ENCODE peak calls at places on chromosome 17, in seven cellular contexts. O is WERI-Rb-1, G is GM23248, Q is A549, I is left lung, X is psoas muscle, Y is ovary. J is an unnamed sample.

GRCh38 chr17:48143629-48144028 is 36.1 kb downstream of the SNX11 start:
- DNase-seq in Q (no peak), G (no peak), Y (no peak), X (no peak), O (peak), I (no peak), J (no peak)

GRCh38 chr17:67718325-67718941 is 697 bp downstream of the NOL11 start:
- DNase-seq in O (peak), G (peak), X (no peak), I (no peak), Y (no peak), Q (peak), J (no peak)

GRCh38 chr17:60941028-60941427 is 263.4 kb downstream of the BCAS3 start:
- DNase-seq in O (no peak), Q (no peak), Y (peak), G (peak), I (no peak), X (peak), J (no peak)

GRCh38 chr17:79019631-79020584 is 4.1 kb upstream of the C1QTNF1 start:
- DNase-seq in Y (peak), Q (peak), O (peak), X (peak), G (peak), I (no peak), J (no peak)

GRCh38 chr17:48626470-48627241 is 498 bp upstream of the HOXB9 start:
- DNase-seq in O (no peak), Y (no peak), I (no peak), X (no peak), Q (peak), G (peak), J (no peak)

GRCh38 chr17:41116292-41116691 is 1.9 kb downstream of the KRTAP4-11 start:
- DNase-seq in Q (no peak), G (no peak), I (no peak), O (no peak), X (no peak), Y (no peak), J (no peak)

GRCh38 chr17:80441133-80441578 is 26.2 kb downstream of the ENDOV start:
- DNase-seq in Y (no peak), G (peak), Q (no peak), I (no peak), O (no peak), X (no peak), J (no peak)

GRCh38 chr17:68704897-68705296 is 103.7 kb upstream of the FAM20A start:
- DNase-seq in I (no peak), O (no peak), X (peak), Y (no peak), G (peak), Q (no peak), J (no peak)

GRCh38 chr17:67290994-67291362 is 46.0 kb upstream of the HELZ start:
- DNase-seq in X (no peak), O (no peak), Y (peak), G (no peak), Q (no peak), I (no peak), J (no peak)

GRCh38 chr17:42279776-42280630 is 3.8 kb upstream of the STAT5B start:
- DNase-seq in G (no peak), Q (no peak), Y (peak), X (no peak), O (no peak), I (no peak), J (no peak)

GRCh38 chr17:43171761-43172487 is 910 bp downstream of the NBR1 start:
- DNase-seq in I (no peak), X (no peak), G (peak), O (peak), Y (peak), Q (peak), J (peak)

GRCh38 chr17:13024526-13025263 is 6.9 kb upstream of the ELAC2 start:
- DNase-seq in Q (peak), I (peak), X (peak), G (peak), O (peak), Y (peak), J (peak)

GRCh38 chr17:350706-351435 is 1.7 kb downstream of the RPH3AL start:
- DNase-seq in Y (peak), I (no peak), O (no peak), Q (peak), G (peak), X (peak), J (peak)

GRCh38 chr17:77924757-77925336 is 33.7 kb upstream of the TNRC6C start:
- DNase-seq in O (no peak), Q (no peak), X (peak), Y (peak), G (peak), I (no peak), J (no peak)

GRCh38 chr17:74514632-74515035 is 16.6 kb downstream of the CD300LB start:
- DNase-seq in O (no peak), I (no peak), X (no peak), Q (no peak), G (peak), Y (no peak), J (no peak)

GRCh38 chr17:34979650-34980352 is 511 bp upstream of the LIG3 start:
- DNase-seq in G (peak), Q (no peak), I (no peak), Y (no peak), O (no peak), X (no peak), J (no peak)

GRCh38 chr17:18990331-18990730 is 14.2 kb downstream of the FAM83G start:
- DNase-seq in O (peak), Y (no peak), Q (no peak), G (no peak), I (peak), X (no peak), J (no peak)

GRCh38 chr17:43570518-43570928 is 24.4 kb upstream of the ETV4 start:
- DNase-seq in Q (peak), Y (no peak), O (no peak), X (no peak), I (no peak), G (peak), J (peak)

GRCh38 chr17:1260762-1261161 is 9.5 kb upstream of the BHLHA9 start:
- DNase-seq in X (no peak), O (no peak), G (no peak), Q (no peak), I (no peak), Y (no peak), J (no peak)

GRCh38 chr17:518047-518735 is 165.6 kb upstream of the RPH3AL start:
- DNase-seq in I (no peak), Q (no peak), O (no peak), G (no peak), Y (no peak), X (no peak), J (no peak)

GRCh38 chr17:41740506-41740905 is 6.1 kb upstream of the HAP1 start:
- DNase-seq in O (no peak), I (no peak), X (no peak), Y (no peak), Q (no peak), G (no peak), J (no peak)

GRCh38 chr17:6641374-6641818 is 536 bp downstream of the TXNDC17 start:
- DNase-seq in I (no peak), G (peak), O (no peak), Y (no peak), Q (no peak), X (no peak), J (no peak)

GRCh38 chr17:79504181-79504605 is 106.7 kb downstream of the RBFOX3 start:
- DNase-seq in G (no peak), I (no peak), Q (peak), Y (no peak), O (peak), X (no peak), J (no peak)

GRCh38 chr17:63295839-63296590 is 150.1 kb downstream of the CYB561 start:
- DNase-seq in I (no peak), X (no peak), Q (no peak), G (no peak), O (no peak), Y (no peak), J (no peak)

GRCh38 chr17:65243838-65244237 is 106.7 kb downstream of the RGS9 start:
- DNase-seq in G (peak), Y (no peak), O (no peak), Q (no peak), I (no peak), X (no peak), J (no peak)

GRCh38 chr17:73068322-73069153 is 23.9 kb downstream of the SLC39A11 start:
- DNase-seq in G (peak), O (no peak), Y (no peak), X (no peak), Q (peak), I (no peak), J (no peak)

GRCh38 chr17:33639103-33639991 is 346.3 kb upstream of the ASIC2 start:
- DNase-seq in I (no peak), O (no peak), G (no peak), X (no peak), Y (no peak), Q (no peak), J (no peak)

GRCh38 chr17:34852614-34853013 is 108.6 kb downstream of the CCT6B start:
- DNase-seq in X (no peak), Y (no peak), G (no peak), I (no peak), O (no peak), Q (peak), J (no peak)

GRCh38 chr17:41913798-41914197 is 5.0 kb downstream of the ACLY start:
- DNase-seq in G (no peak), O (no peak), I (no peak), Q (no peak), Y (no peak), X (no peak), J (no peak)

GRCh38 chr17:76551685-76552084 is 11.8 kb downstream of the PRCD start:
- DNase-seq in Y (no peak), G (no peak), Q (no peak), I (no peak), X (no peak), O (no peak), J (no peak)
- H3K27ac ChIP-seq in Y (no peak), G (peak), Q (peak), I (peak), X (no peak), O (peak), J (peak)

GRCh38 chr17:30823425-30823824 is 1.1 kb downstream of the CRLF3 start:
- DNase-seq in G (no peak), X (no peak), Q (no peak), O (no peak), Y (no peak), I (no peak), J (no peak)
- H3K4me3 ChIP-seq in G (peak), X (peak), Q (peak), O (peak), Y (peak), I (peak), J (peak)

DNA sequence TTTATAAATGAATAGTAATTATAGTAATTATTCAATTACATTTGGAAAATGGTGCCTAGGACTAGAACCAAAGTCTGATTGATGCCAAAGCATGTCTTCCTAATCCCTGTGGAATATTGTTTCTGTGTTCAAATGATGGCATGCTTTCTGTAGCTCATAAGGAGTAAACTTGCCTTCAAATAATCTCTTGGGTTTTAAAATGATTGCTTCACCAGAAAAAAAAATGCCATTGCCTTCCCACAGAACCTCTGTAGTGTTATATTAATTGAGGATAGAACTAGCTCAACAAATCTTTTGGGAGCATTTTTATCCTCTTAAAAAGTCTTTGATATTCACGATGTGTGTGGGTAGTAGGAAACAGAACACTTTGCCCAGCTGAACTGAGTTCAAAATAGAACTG is 7.7 kb upstream of the TMEM100 start:
- DNase-seq in X (no peak), Q (no peak), I (no peak), O (no peak), G (peak), Y (no peak), J (no peak)
- H3K27ac ChIP-seq in X (peak), Q (no peak), I (peak), O (no peak), G (no peak), Y (no peak), J (no peak)

GRCh38 chr17:57368637-57369336 is 112.5 kb downstream of the MSI2 start:
- DNase-seq in G (no peak), X (no peak), O (no peak), Q (no peak), I (no peak), Y (no peak), J (no peak)

GRCh38 chr17:57370583-57370982 is 114.3 kb downstream of the MSI2 start:
- DNase-seq in X (no peak), I (no peak), Y (no peak), O (no peak), Q (no peak), G (no peak), J (no peak)

GRCh38 chr17:57372156-57372555 is 115.8 kb downstream of the MSI2 start:
- DNase-seq in G (peak), O (no peak), Y (no peak), X (no peak), Q (peak), I (no peak), J (no peak)

GRCh38 chr17:57370051-57370581 is 113.8 kb downstream of the MSI2 start:
- DNase-seq in Q (peak), I (no peak), X (no peak), O (no peak), G (peak), Y (no peak), J (peak)

GRCh38 chr17:57369509-57369945 is 113.2 kb downstream of the MSI2 start:
- DNase-seq in O (no peak), I (no peak), Y (no peak), G (no peak), Q (no peak), X (no peak), J (no peak)
- H3K4me3 ChIP-seq in O (no peak), I (no peak), Y (no peak), G (no peak), Q (no peak), X (no peak), J (peak)

DNA sequence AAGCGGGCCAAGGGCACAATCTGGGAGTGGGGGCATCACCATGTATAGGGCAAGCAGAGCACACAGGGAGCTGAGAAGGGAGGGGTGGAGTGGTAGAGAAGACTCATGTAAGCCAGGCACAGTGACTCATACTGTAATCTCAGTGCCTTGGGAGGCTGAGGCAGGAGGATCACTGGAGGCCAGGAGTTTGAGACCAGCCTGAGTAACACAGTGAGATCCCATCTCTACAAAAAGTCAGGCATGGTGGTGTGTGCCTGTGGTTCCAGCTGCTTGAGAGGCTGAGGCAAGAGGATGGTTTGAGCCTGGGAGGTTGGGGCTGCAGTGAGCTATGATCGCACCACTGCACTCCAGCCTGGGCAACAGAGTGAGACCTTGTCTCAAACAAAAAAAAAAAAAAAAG is 40.8 kb downstream of the ARHGAP27 start:
- DNase-seq in Y (no peak), I (no peak), X (no peak), O (no peak), Q (no peak), G (no peak), J (no peak)
- H3K27ac ChIP-seq in Y (no peak), I (no peak), X (no peak), O (no peak), Q (no peak), G (no peak), J (no peak)

J was measured in keratinocyte.